ENCODE peak calls at places on chromosomes 2 and 18, in eight cellular contexts. P is psoas muscle, M is K562, U is esophagus squamous epithelium, N is upper lobe of right lung, H is IMR-90, T is right atrium auricular region, X is endodermal cell. B is an unnamed sample.

GRCh38 chr2:31828891-31829290 is 181.9 kb downstream of the MEMO1 start:
- DNase-seq in P (no peak), M (no peak), U (no peak), N (no peak), H (peak; percentile 26), T (no peak), X (no peak), B (no peak)

GRCh38 chr18:47490882-47491281 is 239.4 kb upstream of the SKOR2 start:
- DNase-seq in P (no peak), M (no peak), U (no peak), N (no peak), H (no peak), T (no peak), X (peak; percentile 17), B (no peak)

GRCh38 chr2:85011747-85012146 is 40.8 kb downstream of the KCMF1 start:
- DNase-seq in P (no peak), M (no peak), U (no peak), N (no peak), H (no peak), T (no peak), X (peak; percentile 78), B (no peak)

GRCh38 chr18:36872329-36872728 is 43.4 kb downstream of the KIAA1328 start:
- DNase-seq in P (no peak), M (no peak), U (no peak), N (no peak), H (no peak), T (no peak), X (no peak), B (no peak)

GRCh38 chr2:128389521-128389920 is 70.9 kb upstream of the HS6ST1 start:
- DNase-seq in P (no peak), M (no peak), U (no peak), N (peak; percentile 51), H (no peak), T (no peak), X (peak; percentile 46), B (peak; percentile 36)

GRCh38 chr2:183149489-183149888 is 25.2 kb downstream of the NUP35 start:
- DNase-seq in P (no peak), M (no peak), U (no peak), N (no peak), H (peak; percentile 77), T (no peak), X (no peak), B (no peak)

GRCh38 chr18:57533399-57533884 is 53.1 kb downstream of the FECH start:
- DNase-seq in P (no peak), M (no peak), U (no peak), N (no peak), H (peak; percentile 3), T (no peak), X (peak; percentile 76), B (no peak)

GRCh38 chr2:74500578-74500946 is 1.2 kb upstream of the LBX2 start:
- DNase-seq in P (no peak), M (no peak), U (no peak), N (no peak), H (no peak), T (no peak), X (peak; percentile 69), B (no peak)

GRCh38 chr2:124283090-124283489 is 258.0 kb downstream of the CNTNAP5 start:
- DNase-seq in P (no peak), M (no peak), U (no peak), N (no peak), H (no peak), T (no peak), X (no peak), B (no peak)

GRCh38 chr2:105114551-105114950 is 76.7 kb downstream of the MRPS9 start:
- DNase-seq in P (no peak), M (peak; percentile 73), U (no peak), N (no peak), H (peak; percentile 74), T (no peak), X (peak; percentile 35), B (no peak)

GRCh38 chr18:57925706-57926105 is 118.3 kb upstream of the NEDD4L start:
- DNase-seq in P (no peak), M (no peak), U (no peak), N (no peak), H (peak; percentile 85), T (no peak), X (no peak), B (no peak)

GRCh38 chr2:237558918-237559645 is 7.3 kb upstream of the PRLH start:
- DNase-seq in P (peak; percentile 78), M (no peak), U (no peak), N (peak; percentile 77), H (peak; percentile 51), T (peak; percentile 91), X (no peak), B (no peak)

DNA sequence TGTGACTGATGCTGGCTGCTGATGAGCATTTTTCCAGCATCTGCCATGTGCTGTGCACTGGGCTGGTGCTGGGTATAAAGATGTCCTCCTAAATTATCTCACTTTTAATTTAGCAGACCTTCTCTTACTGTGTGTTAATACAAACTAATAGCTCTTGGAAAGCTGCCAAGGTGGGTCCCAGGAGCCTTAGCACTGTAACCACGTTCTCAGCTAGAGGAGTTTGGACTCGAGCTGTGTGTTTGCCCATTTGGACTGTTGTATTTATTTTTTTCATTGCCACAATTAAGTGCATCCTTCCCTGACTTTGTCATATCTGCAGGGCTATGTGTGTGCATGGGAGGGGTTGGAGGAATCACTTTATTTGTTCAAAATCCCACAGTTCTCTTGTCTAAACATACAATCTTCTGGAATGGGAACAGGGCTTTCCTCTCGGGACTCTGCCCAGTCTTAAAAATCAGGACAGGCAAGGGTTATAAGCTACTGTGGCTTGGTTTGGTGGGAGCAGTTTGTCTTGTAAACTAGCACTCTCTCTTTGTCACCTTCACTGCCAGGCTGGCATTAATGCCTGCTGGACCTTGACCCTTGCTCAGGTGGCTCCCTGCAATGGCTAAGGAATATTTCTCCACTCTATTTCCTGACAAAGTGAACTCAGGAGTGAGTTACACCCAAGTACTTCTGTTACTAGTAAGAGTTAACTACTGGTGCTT is 129.7 kb upstream of the MGAT5 start:
- DNase-seq in P (no peak), M (no peak), U (no peak), N (no peak), H (peak; percentile 22), T (no peak), X (no peak), B (no peak)
- H3K4me3 ChIP-seq in P (no peak overlapping the region), M (no peak overlapping the region), U (no peak overlapping the region), N (no peak overlapping the region), H (no peak overlapping the region), T (no peak overlapping the region), X (no peak overlapping the region), B (no peak overlapping the region)

GRCh38 chr2:54604771-54605350 is 118.6 kb upstream of the EML6 start:
- DNase-seq in P (no peak), M (no peak), U (no peak), N (no peak), H (no peak), T (no peak), X (no peak), B (no peak)
- H3K4me1 ChIP-seq in P (peaks cover 65% of the 10 kb centered on the region), M (peaks cover 13% of the 10 kb centered on the region), U (peaks cover 12% of the 10 kb centered on the region), N (peaks cover 68% of the 10 kb centered on the region), H (peaks cover 26% of the 10 kb centered on the region), T (peaks cover 79% of the 10 kb centered on the region), X (peaks cover 21% of the 10 kb centered on the region), B (peaks cover 47% of the 10 kb centered on the region)

GRCh38 chr18:12657849-12658829 is at the start of gene SPIRE1:
- DNase-seq in P (peak; percentile 76), M (peak; percentile 83), U (no peak), N (peak; percentile 93), H (peak; percentile 52), T (peak; percentile 68), X (peak; percentile 83), B (peak; percentile 78)
- H3K27ac ChIP-seq in P (peak within 1 kb of the TSS; percentile 96), M (peak within 1 kb of the TSS; percentile 80), U (peak within 1 kb of the TSS; percentile 97), N (peak within 1 kb of the TSS; percentile 92), H (peak within 1 kb of the TSS; percentile 69), T (peak within 1 kb of the TSS; percentile 95), X (no peak within 1 kb of the TSS), B (peak within 1 kb of the TSS; percentile 93)

GRCh38 chr2:98936917-98937351 is 909 bp upstream of the CRACDL start:
- DNase-seq in P (no peak), M (no peak), U (no peak), N (peak; percentile 66), H (no peak), T (no peak), X (peak; percentile 83), B (no peak)
- H3K4me3 ChIP-seq in P (peak overlapping the region; percentile 65), M (no peak overlapping the region), U (peak overlapping the region; percentile 66), N (peak overlapping the region; percentile 51), H (no peak overlapping the region), T (no peak overlapping the region), X (peak overlapping the region; percentile 76), B (peak overlapping the region; percentile 71)

DNA sequence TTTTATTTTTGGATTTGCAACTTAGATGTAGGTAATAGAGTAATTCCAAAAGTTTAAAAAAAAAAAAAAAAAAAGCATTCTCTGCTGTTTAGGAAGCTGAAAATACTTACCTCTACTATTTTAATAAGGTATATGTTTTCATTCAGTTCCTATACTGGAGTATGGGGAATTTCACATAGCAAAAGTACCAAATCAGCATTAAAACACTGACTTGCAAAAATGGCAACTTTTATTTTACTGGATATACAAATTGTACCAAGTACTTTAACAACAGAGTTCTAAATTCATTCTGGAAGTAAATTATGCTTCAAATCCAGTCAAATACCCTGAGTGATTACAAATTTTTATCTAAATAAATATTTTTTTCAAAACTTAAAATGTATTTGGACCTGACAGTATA is 76.7 kb downstream of the TCF4 start:
- DNase-seq in P (no peak), M (no peak), U (no peak), N (no peak), H (no peak), T (no peak), X (no peak), B (no peak)
- H3K4me1 ChIP-seq in P (peaks cover 18% of the 10 kb centered on the region), M (no peaks in the 10 kb centered on the region), U (no peaks in the 10 kb centered on the region), N (peaks cover 18% of the 10 kb centered on the region), H (peaks cover 15% of the 10 kb centered on the region), T (peaks cover 3% of the 10 kb centered on the region), X (no peaks in the 10 kb centered on the region), B (no peaks in the 10 kb centered on the region)

GRCh38 chr2:96633641-96634040 is 4.5 kb downstream of the KANSL3 start:
- DNase-seq in P (no peak), M (no peak), U (no peak), N (no peak), H (no peak), T (no peak), X (no peak), B (no peak)
- H3K27ac ChIP-seq in P (peak overlapping the region; percentile 38), M (no peak overlapping the region), U (no peak overlapping the region), N (no peak overlapping the region), H (no peak overlapping the region), T (no peak overlapping the region), X (no peak overlapping the region), B (no peak overlapping the region)

GRCh38 chr2:8840475-8841091 is 3.2 kb upstream of the KIDINS220 start:
- DNase-seq in P (no peak), M (no peak), U (no peak), N (no peak), H (no peak), T (no peak), X (no peak), B (no peak)

GRCh38 chr2:8839189-8839965 is 2.0 kb upstream of the KIDINS220 start:
- DNase-seq in P (no peak), M (no peak), U (no peak), N (no peak), H (no peak), T (no peak), X (no peak), B (no peak)

GRCh38 chr2:8836979-8837794 is at the start of gene KIDINS220:
- DNase-seq in P (peak; percentile 85), M (peak; percentile 99), U (peak; percentile 58), N (peak; percentile 92), H (peak; percentile 77), T (peak; percentile 87), X (peak; percentile 95), B (peak; percentile 95)

GRCh38 chr2:8837795-8838140 is 355 bp upstream of the KIDINS220 start:
- DNase-seq in P (no peak), M (no peak), U (no peak), N (no peak), H (no peak), T (no peak), X (no peak), B (peak; percentile 15)

GRCh38 chr2:8841962-8842361 is 4.5 kb upstream of the KIDINS220 start:
- DNase-seq in P (no peak), M (no peak), U (no peak), N (no peak), H (no peak), T (no peak), X (peak; percentile 56), B (no peak)
- H3K4me3 ChIP-seq in P (no peak overlapping the region), M (no peak overlapping the region), U (no peak overlapping the region), N (no peak overlapping the region), H (no peak overlapping the region), T (no peak overlapping the region), X (no peak overlapping the region), B (no peak overlapping the region)